ENCODE peak calls at places on chromosome 1, in nine cellular contexts. One of them, this sample, is unnamed.

GRCh38 chr1:232678185-232678886 is 48.4 kb upstream of the SIPA1L2 start:
- DNase-seq in amniotic stem cell: no peak
- DNase-seq in activated gamma-delta T cell: no peak
- DNase-seq in NB4: no peak
- DNase-seq in activated CD4-positive, alpha-beta T cell treated with anti-CD3 and anti-CD28 coated beads for 24 hours: no peak
- DNase-seq in pons: no peak
- DNase-seq in T1000: no peak
- DNase-seq in esophagus muscularis mucosa: no peak
- DNase-seq in RCC 7860: no peak
- DNase-seq in this sample: no peak

GRCh38 chr1:181354865-181355264 is 128.5 kb upstream of the CACNA1E start:
- DNase-seq in T1000: no peak
- DNase-seq in amniotic stem cell: no peak
- DNase-seq in pons: no peak
- DNase-seq in RCC 7860: no peak
- DNase-seq in esophagus muscularis mucosa: no peak
- DNase-seq in activated CD4-positive, alpha-beta T cell treated with anti-CD3 and anti-CD28 coated beads for 24 hours: no peak
- DNase-seq in activated gamma-delta T cell: no peak
- DNase-seq in NB4: no peak
- DNase-seq in this sample: no peak

GRCh38 chr1:175702079-175702795 is 41.2 kb downstream of the TNR start:
- DNase-seq in amniotic stem cell: no peak
- DNase-seq in NB4: no peak
- DNase-seq in activated CD4-positive, alpha-beta T cell treated with anti-CD3 and anti-CD28 coated beads for 24 hours: no peak
- DNase-seq in activated gamma-delta T cell: no peak
- DNase-seq in pons: no peak
- DNase-seq in esophagus muscularis mucosa: no peak
- DNase-seq in RCC 7860: no peak
- DNase-seq in T1000: no peak
- DNase-seq in this sample: no peak

GRCh38 chr1:85661767-85662166 is 46.5 kb downstream of the ZNHIT6 start:
- DNase-seq in T1000: no peak
- DNase-seq in amniotic stem cell: no peak
- DNase-seq in esophagus muscularis mucosa: no peak
- DNase-seq in pons: no peak
- DNase-seq in activated CD4-positive, alpha-beta T cell treated with anti-CD3 and anti-CD28 coated beads for 24 hours: no peak
- DNase-seq in activated gamma-delta T cell: no peak
- DNase-seq in NB4: no peak
- DNase-seq in RCC 7860: no peak
- DNase-seq in this sample: no peak

GRCh38 chr1:178939328-178939727 is 68.5 kb upstream of the ANGPTL1 start:
- DNase-seq in T1000: no peak
- DNase-seq in amniotic stem cell: no peak
- DNase-seq in pons: no peak
- DNase-seq in activated gamma-delta T cell: no peak
- DNase-seq in activated CD4-positive, alpha-beta T cell treated with anti-CD3 and anti-CD28 coated beads for 24 hours: no peak
- DNase-seq in esophagus muscularis mucosa: peak
- DNase-seq in NB4: no peak
- DNase-seq in RCC 7860: no peak
- DNase-seq in this sample: no peak

GRCh38 chr1:3222042-3222692 is 153.2 kb downstream of the PRDM16 start:
- DNase-seq in T1000: no peak
- DNase-seq in pons: no peak
- DNase-seq in NB4: peak
- DNase-seq in activated gamma-delta T cell: no peak
- DNase-seq in activated CD4-positive, alpha-beta T cell treated with anti-CD3 and anti-CD28 coated beads for 24 hours: no peak
- DNase-seq in amniotic stem cell: no peak
- DNase-seq in esophagus muscularis mucosa: no peak
- DNase-seq in RCC 7860: no peak
- DNase-seq in this sample: peak

GRCh38 chr1:85617582-85618237 is 37.1 kb downstream of the CCN1 start:
- DNase-seq in activated CD4-positive, alpha-beta T cell treated with anti-CD3 and anti-CD28 coated beads for 24 hours: no peak
- DNase-seq in T1000: no peak
- DNase-seq in amniotic stem cell: peak
- DNase-seq in esophagus muscularis mucosa: no peak
- DNase-seq in NB4: no peak
- DNase-seq in pons: no peak
- DNase-seq in activated gamma-delta T cell: no peak
- DNase-seq in RCC 7860: peak
- DNase-seq in this sample: no peak

GRCh38 chr1:52706941-52707926 is 9.1 kb upstream of the COA7 start:
- DNase-seq in activated gamma-delta T cell: no peak
- DNase-seq in pons: peak
- DNase-seq in activated CD4-positive, alpha-beta T cell treated with anti-CD3 and anti-CD28 coated beads for 24 hours: no peak
- DNase-seq in amniotic stem cell: no peak
- DNase-seq in T1000: no peak
- DNase-seq in RCC 7860: no peak
- DNase-seq in NB4: no peak
- DNase-seq in esophagus muscularis mucosa: no peak
- DNase-seq in this sample: no peak

GRCh38 chr1:185438936-185439335 is 121.9 kb upstream of the IVNS1ABP start:
- DNase-seq in activated gamma-delta T cell: no peak
- DNase-seq in activated CD4-positive, alpha-beta T cell treated with anti-CD3 and anti-CD28 coated beads for 24 hours: no peak
- DNase-seq in pons: no peak
- DNase-seq in NB4: no peak
- DNase-seq in esophagus muscularis mucosa: no peak
- DNase-seq in amniotic stem cell: no peak
- DNase-seq in T1000: no peak
- DNase-seq in RCC 7860: peak
- DNase-seq in this sample: no peak

GRCh38 chr1:187471555-187471954 is 642.8 kb downstream of the PLA2G4A start:
- DNase-seq in pons: no peak
- DNase-seq in esophagus muscularis mucosa: no peak
- DNase-seq in RCC 7860: no peak
- DNase-seq in activated gamma-delta T cell: no peak
- DNase-seq in amniotic stem cell: peak
- DNase-seq in NB4: no peak
- DNase-seq in activated CD4-positive, alpha-beta T cell treated with anti-CD3 and anti-CD28 coated beads for 24 hours: no peak
- DNase-seq in T1000: no peak
- DNase-seq in this sample: no peak

GRCh38 chr1:172397221-172397620 is 23.3 kb upstream of the C1orf105 start:
- DNase-seq in amniotic stem cell: no peak
- DNase-seq in activated CD4-positive, alpha-beta T cell treated with anti-CD3 and anti-CD28 coated beads for 24 hours: no peak
- DNase-seq in pons: peak
- DNase-seq in T1000: no peak
- DNase-seq in activated gamma-delta T cell: no peak
- DNase-seq in RCC 7860: no peak
- DNase-seq in NB4: no peak
- DNase-seq in esophagus muscularis mucosa: no peak
- DNase-seq in this sample: no peak

GRCh38 chr1:20981903-20982695 is 194.6 kb downstream of the EIF4G3 start:
- DNase-seq in RCC 7860: peak
- DNase-seq in pons: peak
- DNase-seq in amniotic stem cell: peak
- DNase-seq in activated gamma-delta T cell: no peak
- DNase-seq in T1000: no peak
- DNase-seq in activated CD4-positive, alpha-beta T cell treated with anti-CD3 and anti-CD28 coated beads for 24 hours: no peak
- DNase-seq in NB4: peak
- DNase-seq in esophagus muscularis mucosa: no peak
- DNase-seq in this sample: no peak

GRCh38 chr1:198837276-198838021 is 198.6 kb downstream of the PTPRC start:
- DNase-seq in pons: no peak
- DNase-seq in esophagus muscularis mucosa: no peak
- DNase-seq in RCC 7860: no peak
- DNase-seq in T1000: no peak
- DNase-seq in amniotic stem cell: no peak
- DNase-seq in NB4: no peak
- DNase-seq in activated CD4-positive, alpha-beta T cell treated with anti-CD3 and anti-CD28 coated beads for 24 hours: no peak
- DNase-seq in activated gamma-delta T cell: no peak
- DNase-seq in this sample: no peak

GRCh38 chr1:55472784-55473183 is 257.6 kb upstream of the USP24 start:
- DNase-seq in NB4: no peak
- DNase-seq in activated gamma-delta T cell: no peak
- DNase-seq in RCC 7860: peak
- DNase-seq in esophagus muscularis mucosa: no peak
- DNase-seq in activated CD4-positive, alpha-beta T cell treated with anti-CD3 and anti-CD28 coated beads for 24 hours: no peak
- DNase-seq in amniotic stem cell: no peak
- DNase-seq in T1000: no peak
- DNase-seq in pons: no peak
- DNase-seq in this sample: no peak

GRCh38 chr1:197928849-197929336 is 11.7 kb downstream of the LHX9 start:
- DNase-seq in activated gamma-delta T cell: no peak
- DNase-seq in amniotic stem cell: no peak
- DNase-seq in pons: no peak
- DNase-seq in esophagus muscularis mucosa: no peak
- DNase-seq in activated CD4-positive, alpha-beta T cell treated with anti-CD3 and anti-CD28 coated beads for 24 hours: no peak
- DNase-seq in RCC 7860: no peak
- DNase-seq in NB4: peak
- DNase-seq in T1000: no peak
- DNase-seq in this sample: peak

GRCh38 chr1:107895403-107896181 is 69.4 kb downstream of the VAV3 start:
- DNase-seq in pons: no peak
- DNase-seq in amniotic stem cell: no peak
- DNase-seq in esophagus muscularis mucosa: no peak
- DNase-seq in NB4: peak
- DNase-seq in activated gamma-delta T cell: no peak
- DNase-seq in activated CD4-positive, alpha-beta T cell treated with anti-CD3 and anti-CD28 coated beads for 24 hours: no peak
- DNase-seq in RCC 7860: no peak
- DNase-seq in T1000: no peak
- DNase-seq in this sample: no peak

GRCh38 chr1:207858806-207859205 is 52.1 kb downstream of the CD34 start:
- DNase-seq in activated gamma-delta T cell: no peak
- DNase-seq in amniotic stem cell: no peak
- DNase-seq in RCC 7860: no peak
- DNase-seq in NB4: no peak
- DNase-seq in pons: no peak
- DNase-seq in esophagus muscularis mucosa: no peak
- DNase-seq in activated CD4-positive, alpha-beta T cell treated with anti-CD3 and anti-CD28 coated beads for 24 hours: no peak
- DNase-seq in T1000: no peak
- DNase-seq in this sample: no peak

GRCh38 chr1:114671011-114671938 is 1.4 kb upstream of the DENND2C start:
- DNase-seq in NB4: no peak
- DNase-seq in activated gamma-delta T cell: no peak
- DNase-seq in RCC 7860: no peak
- DNase-seq in T1000: no peak
- DNase-seq in pons: no peak
- DNase-seq in amniotic stem cell: peak
- DNase-seq in esophagus muscularis mucosa: no peak
- DNase-seq in activated CD4-positive, alpha-beta T cell treated with anti-CD3 and anti-CD28 coated beads for 24 hours: no peak
- DNase-seq in this sample: no peak

This sample was measured in CMK.